ENCODE peak calls at places on chromosome 12, in nine cellular contexts. One of them, this sample, is unnamed.

GRCh38 chr12:95820096-95820703 is 29.6 kb upstream of the NTN4 start:
- DNase-seq in GM10248: no peak
- DNase-seq in GM12865: no peak
- DNase-seq in stimulated activated CD8-positive, alpha-beta memory T cell treated with anti-CD3 and anti-CD28 coated beads, Interleukin-15, amount 100 ng/mL, for 1 hour: no peak
- DNase-seq in breast epithelium: no peak
- DNase-seq in AG10803: peak
- DNase-seq in uterus: peak
- DNase-seq in activated T-helper 1 cell treated with Interleukin-2 at 50 U/mL for 16 hours: no peak
- DNase-seq in fibroblast of pulmonary artery: peak
- DNase-seq in this sample: no peak

GRCh38 chr12:124174949-124175348 is 119.9 kb upstream of the RFLNA start:
- DNase-seq in AG10803: peak
- DNase-seq in uterus: no peak
- DNase-seq in breast epithelium: no peak
- DNase-seq in stimulated activated CD8-positive, alpha-beta memory T cell treated with anti-CD3 and anti-CD28 coated beads, Interleukin-15, amount 100 ng/mL, for 1 hour: no peak
- DNase-seq in GM12865: no peak
- DNase-seq in fibroblast of pulmonary artery: no peak
- DNase-seq in activated T-helper 1 cell treated with Interleukin-2 at 50 U/mL for 16 hours: no peak
- DNase-seq in GM10248: no peak
- DNase-seq in this sample: no peak

GRCh38 chr12:76316468-76316867 is 31.7 kb downstream of the BBS10 start:
- DNase-seq in uterus: no peak
- DNase-seq in breast epithelium: no peak
- DNase-seq in GM10248: no peak
- DNase-seq in stimulated activated CD8-positive, alpha-beta memory T cell treated with anti-CD3 and anti-CD28 coated beads, Interleukin-15, amount 100 ng/mL, for 1 hour: no peak
- DNase-seq in AG10803: no peak
- DNase-seq in activated T-helper 1 cell treated with Interleukin-2 at 50 U/mL for 16 hours: no peak
- DNase-seq in GM12865: no peak
- DNase-seq in fibroblast of pulmonary artery: no peak
- DNase-seq in this sample: no peak

GRCh38 chr12:43737646-43738045 is 20.9 kb downstream of the PUS7L start:
- DNase-seq in GM10248: no peak
- DNase-seq in breast epithelium: no peak
- DNase-seq in GM12865: no peak
- DNase-seq in uterus: no peak
- DNase-seq in fibroblast of pulmonary artery: peak
- DNase-seq in activated T-helper 1 cell treated with Interleukin-2 at 50 U/mL for 16 hours: no peak
- DNase-seq in AG10803: peak
- DNase-seq in stimulated activated CD8-positive, alpha-beta memory T cell treated with anti-CD3 and anti-CD28 coated beads, Interleukin-15, amount 100 ng/mL, for 1 hour: no peak
- DNase-seq in this sample: no peak

GRCh38 chr12:64673490-64674169 is 63.3 kb downstream of the RASSF3 start:
- DNase-seq in fibroblast of pulmonary artery: peak
- DNase-seq in stimulated activated CD8-positive, alpha-beta memory T cell treated with anti-CD3 and anti-CD28 coated beads, Interleukin-15, amount 100 ng/mL, for 1 hour: no peak
- DNase-seq in uterus: peak
- DNase-seq in activated T-helper 1 cell treated with Interleukin-2 at 50 U/mL for 16 hours: no peak
- DNase-seq in GM10248: no peak
- DNase-seq in breast epithelium: no peak
- DNase-seq in AG10803: no peak
- DNase-seq in GM12865: no peak
- DNase-seq in this sample: no peak

GRCh38 chr12:53973093-53974042 is at the start of gene HOXC11:
- DNase-seq in GM12865: no peak
- DNase-seq in AG10803: peak
- DNase-seq in breast epithelium: no peak
- DNase-seq in uterus: no peak
- DNase-seq in stimulated activated CD8-positive, alpha-beta memory T cell treated with anti-CD3 and anti-CD28 coated beads, Interleukin-15, amount 100 ng/mL, for 1 hour: no peak
- DNase-seq in GM10248: no peak
- DNase-seq in fibroblast of pulmonary artery: no peak
- DNase-seq in activated T-helper 1 cell treated with Interleukin-2 at 50 U/mL for 16 hours: no peak
- DNase-seq in this sample: no peak

GRCh38 chr12:123801573-123802178 is 39.6 kb downstream of the DNAH10 start:
- DNase-seq in GM12865: peak
- DNase-seq in breast epithelium: no peak
- DNase-seq in fibroblast of pulmonary artery: peak
- DNase-seq in activated T-helper 1 cell treated with Interleukin-2 at 50 U/mL for 16 hours: no peak
- DNase-seq in stimulated activated CD8-positive, alpha-beta memory T cell treated with anti-CD3 and anti-CD28 coated beads, Interleukin-15, amount 100 ng/mL, for 1 hour: no peak
- DNase-seq in GM10248: peak
- DNase-seq in uterus: no peak
- DNase-seq in AG10803: peak
- DNase-seq in this sample: no peak

GRCh38 chr12:43306066-43306465 is 245.9 kb downstream of the ADAMTS20 start:
- DNase-seq in stimulated activated CD8-positive, alpha-beta memory T cell treated with anti-CD3 and anti-CD28 coated beads, Interleukin-15, amount 100 ng/mL, for 1 hour: no peak
- DNase-seq in AG10803: peak
- DNase-seq in GM10248: no peak
- DNase-seq in activated T-helper 1 cell treated with Interleukin-2 at 50 U/mL for 16 hours: no peak
- DNase-seq in uterus: peak
- DNase-seq in GM12865: no peak
- DNase-seq in fibroblast of pulmonary artery: peak
- DNase-seq in breast epithelium: no peak
- DNase-seq in this sample: no peak

GRCh38 chr12:57153420-57153997 is 6.1 kb upstream of the LRP1-AS start:
- DNase-seq in uterus: no peak
- DNase-seq in breast epithelium: no peak
- DNase-seq in fibroblast of pulmonary artery: no peak
- DNase-seq in GM10248: no peak
- DNase-seq in activated T-helper 1 cell treated with Interleukin-2 at 50 U/mL for 16 hours: no peak
- DNase-seq in stimulated activated CD8-positive, alpha-beta memory T cell treated with anti-CD3 and anti-CD28 coated beads, Interleukin-15, amount 100 ng/mL, for 1 hour: no peak
- DNase-seq in AG10803: no peak
- DNase-seq in GM12865: no peak
- DNase-seq in this sample: no peak

GRCh38 chr12:98955284-98955683 is 310.2 kb downstream of the APAF1 start:
- DNase-seq in stimulated activated CD8-positive, alpha-beta memory T cell treated with anti-CD3 and anti-CD28 coated beads, Interleukin-15, amount 100 ng/mL, for 1 hour: no peak
- DNase-seq in GM10248: peak
- DNase-seq in uterus: no peak
- DNase-seq in activated T-helper 1 cell treated with Interleukin-2 at 50 U/mL for 16 hours: no peak
- DNase-seq in fibroblast of pulmonary artery: peak
- DNase-seq in AG10803: peak
- DNase-seq in GM12865: peak
- DNase-seq in breast epithelium: no peak
- DNase-seq in this sample: no peak

GRCh38 chr12:56518570-56518969 is 3.0 kb upstream of the RBMS2 start:
- DNase-seq in activated T-helper 1 cell treated with Interleukin-2 at 50 U/mL for 16 hours: no peak
- DNase-seq in fibroblast of pulmonary artery: peak
- DNase-seq in GM10248: no peak
- DNase-seq in stimulated activated CD8-positive, alpha-beta memory T cell treated with anti-CD3 and anti-CD28 coated beads, Interleukin-15, amount 100 ng/mL, for 1 hour: no peak
- DNase-seq in breast epithelium: no peak
- DNase-seq in GM12865: no peak
- DNase-seq in uterus: no peak
- DNase-seq in AG10803: peak
- DNase-seq in this sample: no peak

GRCh38 chr12:123150273-123150803 is 552 bp downstream of the PITPNM2 start:
- DNase-seq in breast epithelium: no peak
- DNase-seq in AG10803: no peak
- DNase-seq in GM10248: peak
- DNase-seq in fibroblast of pulmonary artery: no peak
- DNase-seq in uterus: peak
- DNase-seq in activated T-helper 1 cell treated with Interleukin-2 at 50 U/mL for 16 hours: no peak
- DNase-seq in GM12865: no peak
- DNase-seq in stimulated activated CD8-positive, alpha-beta memory T cell treated with anti-CD3 and anti-CD28 coated beads, Interleukin-15, amount 100 ng/mL, for 1 hour: no peak
- DNase-seq in this sample: no peak

GRCh38 chr12:39813776-39814175 is 194.2 kb upstream of the ABCD2 start:
- DNase-seq in uterus: no peak
- DNase-seq in AG10803: peak
- DNase-seq in GM12865: no peak
- DNase-seq in breast epithelium: no peak
- DNase-seq in activated T-helper 1 cell treated with Interleukin-2 at 50 U/mL for 16 hours: no peak
- DNase-seq in GM10248: no peak
- DNase-seq in fibroblast of pulmonary artery: peak
- DNase-seq in stimulated activated CD8-positive, alpha-beta memory T cell treated with anti-CD3 and anti-CD28 coated beads, Interleukin-15, amount 100 ng/mL, for 1 hour: no peak
- DNase-seq in this sample: no peak

GRCh38 chr12:124007810-124008570 is 35.0 kb downstream of the ZNF664 start:
- DNase-seq in uterus: no peak
- DNase-seq in GM12865: peak
- DNase-seq in fibroblast of pulmonary artery: no peak
- DNase-seq in AG10803: peak
- DNase-seq in stimulated activated CD8-positive, alpha-beta memory T cell treated with anti-CD3 and anti-CD28 coated beads, Interleukin-15, amount 100 ng/mL, for 1 hour: no peak
- DNase-seq in activated T-helper 1 cell treated with Interleukin-2 at 50 U/mL for 16 hours: no peak
- DNase-seq in GM10248: no peak
- DNase-seq in breast epithelium: no peak
- DNase-seq in this sample: no peak

GRCh38 chr12:93733358-93733757 is 56.2 kb downstream of the CRADD start:
- DNase-seq in AG10803: no peak
- DNase-seq in activated T-helper 1 cell treated with Interleukin-2 at 50 U/mL for 16 hours: no peak
- DNase-seq in uterus: no peak
- DNase-seq in GM10248: no peak
- DNase-seq in breast epithelium: no peak
- DNase-seq in fibroblast of pulmonary artery: no peak
- DNase-seq in GM12865: no peak
- DNase-seq in stimulated activated CD8-positive, alpha-beta memory T cell treated with anti-CD3 and anti-CD28 coated beads, Interleukin-15, amount 100 ng/mL, for 1 hour: no peak
- DNase-seq in this sample: no peak

GRCh38 chr12:23055004-23055403 is 430.0 kb downstream of the ETNK1 start:
- DNase-seq in breast epithelium: no peak
- DNase-seq in GM12865: peak
- DNase-seq in GM10248: no peak
- DNase-seq in activated T-helper 1 cell treated with Interleukin-2 at 50 U/mL for 16 hours: no peak
- DNase-seq in stimulated activated CD8-positive, alpha-beta memory T cell treated with anti-CD3 and anti-CD28 coated beads, Interleukin-15, amount 100 ng/mL, for 1 hour: no peak
- DNase-seq in uterus: no peak
- DNase-seq in fibroblast of pulmonary artery: peak
- DNase-seq in AG10803: peak
- DNase-seq in this sample: no peak

GRCh38 chr12:69886101-69886500 is 61.1 kb downstream of the MYRFL start:
- DNase-seq in uterus: no peak
- DNase-seq in stimulated activated CD8-positive, alpha-beta memory T cell treated with anti-CD3 and anti-CD28 coated beads, Interleukin-15, amount 100 ng/mL, for 1 hour: no peak
- DNase-seq in AG10803: no peak
- DNase-seq in fibroblast of pulmonary artery: no peak
- DNase-seq in GM12865: no peak
- DNase-seq in GM10248: no peak
- DNase-seq in breast epithelium: no peak
- DNase-seq in activated T-helper 1 cell treated with Interleukin-2 at 50 U/mL for 16 hours: no peak
- DNase-seq in this sample: no peak

GRCh38 chr12:65631621-65632111 is 192.6 kb upstream of the HMGA2 start:
- DNase-seq in AG10803: peak
- DNase-seq in GM12865: no peak
- DNase-seq in GM10248: no peak
- DNase-seq in breast epithelium: no peak
- DNase-seq in stimulated activated CD8-positive, alpha-beta memory T cell treated with anti-CD3 and anti-CD28 coated beads, Interleukin-15, amount 100 ng/mL, for 1 hour: no peak
- DNase-seq in uterus: no peak
- DNase-seq in fibroblast of pulmonary artery: peak
- DNase-seq in activated T-helper 1 cell treated with Interleukin-2 at 50 U/mL for 16 hours: no peak
- DNase-seq in this sample: no peak

GRCh38 chr12:105076098-105076497 is 8.2 kb downstream of the ALDH1L2 start:
- DNase-seq in AG10803: peak
- DNase-seq in uterus: no peak
- DNase-seq in activated T-helper 1 cell treated with Interleukin-2 at 50 U/mL for 16 hours: no peak
- DNase-seq in breast epithelium: no peak
- DNase-seq in GM10248: no peak
- DNase-seq in GM12865: no peak
- DNase-seq in fibroblast of pulmonary artery: peak
- DNase-seq in stimulated activated CD8-positive, alpha-beta memory T cell treated with anti-CD3 and anti-CD28 coated beads, Interleukin-15, amount 100 ng/mL, for 1 hour: no peak
- DNase-seq in this sample: no peak

GRCh38 chr12:19572920-19573558 is 133.7 kb downstream of the AEBP2 start:
- DNase-seq in GM10248: peak
- DNase-seq in stimulated activated CD8-positive, alpha-beta memory T cell treated with anti-CD3 and anti-CD28 coated beads, Interleukin-15, amount 100 ng/mL, for 1 hour: no peak
- DNase-seq in GM12865: peak
- DNase-seq in uterus: peak
- DNase-seq in AG10803: peak
- DNase-seq in activated T-helper 1 cell treated with Interleukin-2 at 50 U/mL for 16 hours: no peak
- DNase-seq in fibroblast of pulmonary artery: peak
- DNase-seq in breast epithelium: no peak
- DNase-seq in this sample: no peak

GRCh38 chr12:73413974-73414373 is 1123.7 kb upstream of the ATXN7L3B start:
- DNase-seq in breast epithelium: no peak
- DNase-seq in AG10803: no peak
- DNase-seq in fibroblast of pulmonary artery: no peak
- DNase-seq in GM10248: no peak
- DNase-seq in uterus: no peak
- DNase-seq in GM12865: no peak
- DNase-seq in stimulated activated CD8-positive, alpha-beta memory T cell treated with anti-CD3 and anti-CD28 coated beads, Interleukin-15, amount 100 ng/mL, for 1 hour: no peak
- DNase-seq in activated T-helper 1 cell treated with Interleukin-2 at 50 U/mL for 16 hours: no peak
- DNase-seq in this sample: no peak

GRCh38 chr12:53179694-53180269 is 740 bp upstream of the ZNF740 start:
- DNase-seq in AG10803: no peak
- DNase-seq in GM10248: peak
- DNase-seq in breast epithelium: peak
- DNase-seq in GM12865: no peak
- DNase-seq in stimulated activated CD8-positive, alpha-beta memory T cell treated with anti-CD3 and anti-CD28 coated beads, Interleukin-15, amount 100 ng/mL, for 1 hour: no peak
- DNase-seq in fibroblast of pulmonary artery: no peak
- DNase-seq in uterus: no peak
- DNase-seq in activated T-helper 1 cell treated with Interleukin-2 at 50 U/mL for 16 hours: no peak
- DNase-seq in this sample: no peak

GRCh38 chr12:79055926-79056674 is 191.5 kb downstream of the SYT1 start:
- DNase-seq in GM12865: no peak
- DNase-seq in fibroblast of pulmonary artery: peak
- DNase-seq in activated T-helper 1 cell treated with Interleukin-2 at 50 U/mL for 16 hours: no peak
- DNase-seq in uterus: no peak
- DNase-seq in GM10248: no peak
- DNase-seq in AG10803: no peak
- DNase-seq in breast epithelium: no peak
- DNase-seq in stimulated activated CD8-positive, alpha-beta memory T cell treated with anti-CD3 and anti-CD28 coated beads, Interleukin-15, amount 100 ng/mL, for 1 hour: no peak
- DNase-seq in this sample: no peak

GRCh38 chr12:56358836-56359532 is 923 bp downstream of the STAT2 start:
- DNase-seq in fibroblast of pulmonary artery: peak
- DNase-seq in AG10803: peak
- DNase-seq in GM12865: peak
- DNase-seq in GM10248: no peak
- DNase-seq in breast epithelium: no peak
- DNase-seq in uterus: no peak
- DNase-seq in stimulated activated CD8-positive, alpha-beta memory T cell treated with anti-CD3 and anti-CD28 coated beads, Interleukin-15, amount 100 ng/mL, for 1 hour: no peak
- DNase-seq in activated T-helper 1 cell treated with Interleukin-2 at 50 U/mL for 16 hours: no peak
- DNase-seq in this sample: no peak

GRCh38 chr12:6069452-6070093 is 54.9 kb downstream of the VWF start:
- DNase-seq in GM12865: no peak
- DNase-seq in fibroblast of pulmonary artery: peak
- DNase-seq in AG10803: peak
- DNase-seq in GM10248: no peak
- DNase-seq in breast epithelium: no peak
- DNase-seq in activated T-helper 1 cell treated with Interleukin-2 at 50 U/mL for 16 hours: no peak
- DNase-seq in stimulated activated CD8-positive, alpha-beta memory T cell treated with anti-CD3 and anti-CD28 coated beads, Interleukin-15, amount 100 ng/mL, for 1 hour: no peak
- DNase-seq in uterus: no peak
- DNase-seq in this sample: no peak

GRCh38 chr12:100987552-100988277 is 193.1 kb downstream of the ANO4 start:
- DNase-seq in stimulated activated CD8-positive, alpha-beta memory T cell treated with anti-CD3 and anti-CD28 coated beads, Interleukin-15, amount 100 ng/mL, for 1 hour: no peak
- DNase-seq in activated T-helper 1 cell treated with Interleukin-2 at 50 U/mL for 16 hours: no peak
- DNase-seq in uterus: no peak
- DNase-seq in GM12865: peak
- DNase-seq in GM10248: peak
- DNase-seq in fibroblast of pulmonary artery: peak
- DNase-seq in breast epithelium: no peak
- DNase-seq in AG10803: peak
- DNase-seq in this sample: no peak

GRCh38 chr12:119369907-119370546 is 35.5 kb downstream of the CCDC60 start:
- DNase-seq in fibroblast of pulmonary artery: no peak
- DNase-seq in uterus: no peak
- DNase-seq in GM10248: no peak
- DNase-seq in GM12865: no peak
- DNase-seq in activated T-helper 1 cell treated with Interleukin-2 at 50 U/mL for 16 hours: no peak
- DNase-seq in stimulated activated CD8-positive, alpha-beta memory T cell treated with anti-CD3 and anti-CD28 coated beads, Interleukin-15, amount 100 ng/mL, for 1 hour: no peak
- DNase-seq in AG10803: no peak
- DNase-seq in breast epithelium: no peak
- DNase-seq in this sample: no peak

GRCh38 chr12:45648070-45648469 is 81.4 kb upstream of the ARID2 start:
- DNase-seq in AG10803: no peak
- DNase-seq in GM10248: no peak
- DNase-seq in uterus: no peak
- DNase-seq in breast epithelium: no peak
- DNase-seq in fibroblast of pulmonary artery: no peak
- DNase-seq in stimulated activated CD8-positive, alpha-beta memory T cell treated with anti-CD3 and anti-CD28 coated beads, Interleukin-15, amount 100 ng/mL, for 1 hour: no peak
- DNase-seq in activated T-helper 1 cell treated with Interleukin-2 at 50 U/mL for 16 hours: no peak
- DNase-seq in GM12865: no peak
- DNase-seq in this sample: no peak

GRCh38 chr12:54463484-54463883 is 9.9 kb downstream of the GTSF1 start:
- DNase-seq in GM12865: no peak
- DNase-seq in fibroblast of pulmonary artery: peak
- DNase-seq in AG10803: peak
- DNase-seq in uterus: no peak
- DNase-seq in breast epithelium: no peak
- DNase-seq in GM10248: no peak
- DNase-seq in activated T-helper 1 cell treated with Interleukin-2 at 50 U/mL for 16 hours: no peak
- DNase-seq in stimulated activated CD8-positive, alpha-beta memory T cell treated with anti-CD3 and anti-CD28 coated beads, Interleukin-15, amount 100 ng/mL, for 1 hour: no peak
- DNase-seq in this sample: no peak

GRCh38 chr12:103441437-103442186 is 54.2 kb downstream of the C12orf42 start:
- DNase-seq in uterus: no peak
- DNase-seq in GM10248: peak
- DNase-seq in GM12865: peak
- DNase-seq in fibroblast of pulmonary artery: no peak
- DNase-seq in AG10803: no peak
- DNase-seq in breast epithelium: no peak
- DNase-seq in stimulated activated CD8-positive, alpha-beta memory T cell treated with anti-CD3 and anti-CD28 coated beads, Interleukin-15, amount 100 ng/mL, for 1 hour: no peak
- DNase-seq in activated T-helper 1 cell treated with Interleukin-2 at 50 U/mL for 16 hours: no peak
- DNase-seq in this sample: no peak

GRCh38 chr12:132653567-132654290 is 33.4 kb downstream of the POLE start:
- DNase-seq in GM10248: no peak
- DNase-seq in activated T-helper 1 cell treated with Interleukin-2 at 50 U/mL for 16 hours: no peak
- DNase-seq in stimulated activated CD8-positive, alpha-beta memory T cell treated with anti-CD3 and anti-CD28 coated beads, Interleukin-15, amount 100 ng/mL, for 1 hour: no peak
- DNase-seq in fibroblast of pulmonary artery: peak
- DNase-seq in uterus: no peak
- DNase-seq in GM12865: no peak
- DNase-seq in breast epithelium: no peak
- DNase-seq in AG10803: peak
- DNase-seq in this sample: no peak